ENCODE peak calls at places on chromosome 21, in six cellular contexts. One of them, this sample, is unnamed.
A peak's percentile ranks its signal among the peaks of the same experiment; 100 is the strongest.

GRCh38 chr21:41703857-41704501 is 62.9 kb downstream of the RIPK4 start:
- DNase-seq in lower lobe of right lung: no peak
- DNase-seq in thoracic aorta: no peak
- DNase-seq in esophagus squamous epithelium: no peak
- DNase-seq in colonic mucosa: peak; percentile 87
- DNase-seq in astrocyte of the spinal cord: no peak
- DNase-seq in this sample: no peak

GRCh38 chr21:38289697-38290096 is 32.9 kb downstream of the KCNJ15 start:
- DNase-seq in esophagus squamous epithelium: no peak
- DNase-seq in astrocyte of the spinal cord: peak; percentile 100
- DNase-seq in lower lobe of right lung: peak; percentile 80
- DNase-seq in thoracic aorta: no peak
- DNase-seq in colonic mucosa: no peak
- DNase-seq in this sample: no peak

GRCh38 chr21:25563399-25564116 is 43.7 kb downstream of the MRPL39 start:
- DNase-seq in colonic mucosa: no peak
- DNase-seq in astrocyte of the spinal cord: peak; percentile 40
- DNase-seq in lower lobe of right lung: no peak
- DNase-seq in thoracic aorta: no peak
- DNase-seq in esophagus squamous epithelium: no peak
- DNase-seq in this sample: no peak

GRCh38 chr21:26776320-26777021 is 68.7 kb downstream of the ADAMTS1 start:
- DNase-seq in thoracic aorta: no peak
- DNase-seq in astrocyte of the spinal cord: peak; percentile 40
- DNase-seq in colonic mucosa: no peak
- DNase-seq in esophagus squamous epithelium: no peak
- DNase-seq in lower lobe of right lung: no peak
- DNase-seq in this sample: no peak

GRCh38 chr21:41168391-41169257 is 664 bp downstream of the BACE2 start:
- DNase-seq in astrocyte of the spinal cord: peak; percentile 62
- DNase-seq in colonic mucosa: peak; percentile 67
- DNase-seq in esophagus squamous epithelium: no peak
- DNase-seq in thoracic aorta: peak; percentile 38
- DNase-seq in lower lobe of right lung: peak; percentile 55
- DNase-seq in this sample: no peak

GRCh38 chr21:40053007-40053406 is 185.8 kb downstream of the PCP4 start:
- DNase-seq in lower lobe of right lung: no peak
- DNase-seq in thoracic aorta: peak; percentile 14
- DNase-seq in esophagus squamous epithelium: no peak
- DNase-seq in astrocyte of the spinal cord: peak; percentile 43
- DNase-seq in colonic mucosa: no peak
- DNase-seq in this sample: no peak

GRCh38 chr21:17613242-17613676 is 558 bp upstream of the BTG3 start:
- DNase-seq in lower lobe of right lung: peak; percentile 87
- DNase-seq in colonic mucosa: peak; percentile 41
- DNase-seq in astrocyte of the spinal cord: peak; percentile 12
- DNase-seq in thoracic aorta: peak; percentile 14
- DNase-seq in esophagus squamous epithelium: no peak
- DNase-seq in this sample: no peak

GRCh38 chr21:41802185-41802584 is 35.3 kb upstream of the RIPK4 start:
- DNase-seq in thoracic aorta: no peak
- DNase-seq in lower lobe of right lung: no peak
- DNase-seq in esophagus squamous epithelium: no peak
- DNase-seq in colonic mucosa: no peak
- DNase-seq in astrocyte of the spinal cord: peak; percentile 3
- DNase-seq in this sample: no peak

GRCh38 chr21:26117324-26117971 is 53.1 kb downstream of the APP start:
- DNase-seq in astrocyte of the spinal cord: no peak
- DNase-seq in colonic mucosa: no peak
- DNase-seq in lower lobe of right lung: no peak
- DNase-seq in esophagus squamous epithelium: no peak
- DNase-seq in thoracic aorta: no peak
- DNase-seq in this sample: no peak

GRCh38 chr21:36479415-36480402 is at the start of gene CLDN14:
- DNase-seq in lower lobe of right lung: no peak
- DNase-seq in esophagus squamous epithelium: no peak
- DNase-seq in astrocyte of the spinal cord: no peak
- DNase-seq in colonic mucosa: no peak
- DNase-seq in thoracic aorta: no peak
- DNase-seq in this sample: no peak
- TF ChIP-seq CTCF in lower lobe of right lung: no peak
- TF ChIP-seq CTCF in esophagus squamous epithelium: no peak
- TF ChIP-seq CTCF in astrocyte of the spinal cord: no peak
- TF ChIP-seq CTCF in colonic mucosa: no peak
- TF ChIP-seq CTCF in thoracic aorta: no peak
- TF ChIP-seq CTCF in this sample: no peak

GRCh38 chr21:45228171-45228641 is 59.5 kb downstream of the POFUT2 start:
- DNase-seq in colonic mucosa: no peak
- DNase-seq in lower lobe of right lung: no peak
- DNase-seq in astrocyte of the spinal cord: peak; percentile 99
- DNase-seq in thoracic aorta: no peak
- DNase-seq in esophagus squamous epithelium: no peak
- DNase-seq in this sample: no peak
- TF ChIP-seq CTCF in colonic mucosa: no peak
- TF ChIP-seq CTCF in lower lobe of right lung: no peak
- TF ChIP-seq CTCF in astrocyte of the spinal cord: no peak
- TF ChIP-seq CTCF in thoracic aorta: no peak
- TF ChIP-seq CTCF in esophagus squamous epithelium: no peak
- TF ChIP-seq CTCF in this sample: no peak

GRCh38 chr21:28801906-28802305 is 190.8 kb downstream of the LTN1 start:
- DNase-seq in esophagus squamous epithelium: no peak
- DNase-seq in thoracic aorta: no peak
- DNase-seq in astrocyte of the spinal cord: no peak
- DNase-seq in colonic mucosa: no peak
- DNase-seq in lower lobe of right lung: no peak
- DNase-seq in this sample: no peak

GRCh38 chr21:28795251-28795650 is 197.4 kb downstream of the LTN1 start:
- DNase-seq in thoracic aorta: no peak
- DNase-seq in astrocyte of the spinal cord: no peak
- DNase-seq in lower lobe of right lung: no peak
- DNase-seq in colonic mucosa: no peak
- DNase-seq in esophagus squamous epithelium: no peak
- DNase-seq in this sample: no peak

GRCh38 chr21:28799926-28800325 is 192.8 kb downstream of the LTN1 start:
- DNase-seq in thoracic aorta: no peak
- DNase-seq in lower lobe of right lung: no peak
- DNase-seq in astrocyte of the spinal cord: no peak
- DNase-seq in colonic mucosa: no peak
- DNase-seq in esophagus squamous epithelium: no peak
- DNase-seq in this sample: no peak

GRCh38 chr21:28794341-28794970 is 198.2 kb downstream of the LTN1 start:
- DNase-seq in lower lobe of right lung: no peak
- DNase-seq in esophagus squamous epithelium: no peak
- DNase-seq in colonic mucosa: no peak
- DNase-seq in astrocyte of the spinal cord: no peak
- DNase-seq in thoracic aorta: no peak
- DNase-seq in this sample: no peak

GRCh38 chr21:28798798-28799197 is 193.9 kb downstream of the LTN1 start:
- DNase-seq in astrocyte of the spinal cord: no peak
- DNase-seq in esophagus squamous epithelium: no peak
- DNase-seq in lower lobe of right lung: no peak
- DNase-seq in colonic mucosa: no peak
- DNase-seq in thoracic aorta: no peak
- DNase-seq in this sample: no peak
- TF ChIP-seq CTCF in astrocyte of the spinal cord: no peak
- TF ChIP-seq CTCF in esophagus squamous epithelium: no peak
- TF ChIP-seq CTCF in lower lobe of right lung: no peak
- TF ChIP-seq CTCF in colonic mucosa: no peak
- TF ChIP-seq CTCF in thoracic aorta: no peak
- TF ChIP-seq CTCF in this sample: no peak

GRCh38 chr21:44509539-44509938 is 30.5 kb downstream of the KRTAP10-1 start:
- DNase-seq in esophagus squamous epithelium: no peak
- DNase-seq in lower lobe of right lung: peak; percentile 88
- DNase-seq in astrocyte of the spinal cord: no peak
- DNase-seq in colonic mucosa: peak; percentile 46
- DNase-seq in thoracic aorta: no peak
- DNase-seq in this sample: no peak
- TF ChIP-seq CTCF in esophagus squamous epithelium: peak; percentile 34
- TF ChIP-seq CTCF in lower lobe of right lung: peak; percentile 35
- TF ChIP-seq CTCF in astrocyte of the spinal cord: no peak
- TF ChIP-seq CTCF in colonic mucosa: no peak
- TF ChIP-seq CTCF in thoracic aorta: no peak
- TF ChIP-seq CTCF in this sample: no peak

GRCh38 chr21:14121719-14122118 is 89.0 kb downstream of the LIPI start:
- DNase-seq in astrocyte of the spinal cord: no peak
- DNase-seq in esophagus squamous epithelium: no peak
- DNase-seq in colonic mucosa: no peak
- DNase-seq in thoracic aorta: no peak
- DNase-seq in lower lobe of right lung: no peak
- DNase-seq in this sample: no peak
- TF ChIP-seq CTCF in astrocyte of the spinal cord: no peak
- TF ChIP-seq CTCF in esophagus squamous epithelium: no peak
- TF ChIP-seq CTCF in colonic mucosa: no peak
- TF ChIP-seq CTCF in thoracic aorta: no peak
- TF ChIP-seq CTCF in lower lobe of right lung: no peak
- TF ChIP-seq CTCF in this sample: no peak

DNA sequence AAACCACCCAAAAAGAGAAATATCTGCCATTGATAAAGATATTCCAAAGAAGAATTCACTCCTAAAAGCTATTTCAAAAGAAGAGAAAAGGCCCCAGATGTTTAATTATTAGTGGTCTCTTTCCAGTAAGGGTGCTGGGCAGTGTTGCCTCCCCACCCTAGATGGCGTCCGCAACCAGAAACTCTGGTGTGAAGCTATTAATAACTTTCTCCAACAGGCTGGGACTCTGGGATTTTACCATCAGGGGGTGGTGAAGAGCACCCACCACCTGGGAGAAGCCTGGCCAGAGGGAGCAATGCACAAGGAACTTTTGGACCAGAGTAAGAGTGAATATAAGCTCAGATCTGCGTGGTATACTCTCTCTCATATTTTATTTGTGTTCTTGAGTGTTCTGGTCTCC is 115.4 kb upstream of the TIAM1 start:
- DNase-seq in thoracic aorta: no peak
- DNase-seq in colonic mucosa: no peak
- DNase-seq in astrocyte of the spinal cord: no peak
- DNase-seq in esophagus squamous epithelium: no peak
- DNase-seq in lower lobe of right lung: no peak
- DNase-seq in this sample: no peak
- TF ChIP-seq CTCF in thoracic aorta: no peak
- TF ChIP-seq CTCF in colonic mucosa: no peak
- TF ChIP-seq CTCF in astrocyte of the spinal cord: no peak
- TF ChIP-seq CTCF in esophagus squamous epithelium: no peak
- TF ChIP-seq CTCF in lower lobe of right lung: no peak
- TF ChIP-seq CTCF in this sample: peak; percentile 8